ENCODE peak calls at places on chromosomes 6 and 20, in ten cellular contexts. One of them, this sample, is unnamed.

GRCh38 chr20:23114018-23114417 is 27.9 kb upstream of the CD93 start:
- DNase-seq in transverse colon: no peak
- DNase-seq in A549: no peak
- DNase-seq in fibroblast of pulmonary artery: peak; percentile 50
- DNase-seq in foreskin fibroblast: no peak
- DNase-seq in cardiac fibroblast: no peak
- DNase-seq in dorsolateral prefrontal cortex: peak; percentile 44
- DNase-seq in IMR-90: no peak
- DNase-seq in AG04449: no peak
- DNase-seq in mucosa of descending colon: no peak
- DNase-seq in this sample: no peak

GRCh38 chr6:37862992-37863391 is 43.5 kb downstream of the ZFAND3 start:
- DNase-seq in AG04449: no peak
- DNase-seq in transverse colon: no peak
- DNase-seq in fibroblast of pulmonary artery: peak; percentile 25
- DNase-seq in mucosa of descending colon: no peak
- DNase-seq in dorsolateral prefrontal cortex: no peak
- DNase-seq in foreskin fibroblast: no peak
- DNase-seq in cardiac fibroblast: peak; percentile 44
- DNase-seq in A549: peak; percentile 4
- DNase-seq in IMR-90: peak; percentile 38
- DNase-seq in this sample: no peak

GRCh38 chr6:32885698-32886286 is 31.8 kb downstream of the PSMB9 start:
- DNase-seq in A549: peak; percentile 66
- DNase-seq in dorsolateral prefrontal cortex: no peak
- DNase-seq in mucosa of descending colon: no peak
- DNase-seq in cardiac fibroblast: peak; percentile 91
- DNase-seq in foreskin fibroblast: peak; percentile 45
- DNase-seq in fibroblast of pulmonary artery: peak; percentile 88
- DNase-seq in AG04449: no peak
- DNase-seq in IMR-90: peak; percentile 81
- DNase-seq in transverse colon: no peak
- DNase-seq in this sample: no peak

GRCh38 chr20:14951707-14952106 is 614.3 kb upstream of the FLRT3 start:
- DNase-seq in transverse colon: no peak
- DNase-seq in IMR-90: no peak
- DNase-seq in mucosa of descending colon: no peak
- DNase-seq in A549: peak; percentile 73
- DNase-seq in foreskin fibroblast: peak; percentile 61
- DNase-seq in cardiac fibroblast: no peak
- DNase-seq in fibroblast of pulmonary artery: peak; percentile 68
- DNase-seq in dorsolateral prefrontal cortex: no peak
- DNase-seq in AG04449: peak; percentile 17
- DNase-seq in this sample: no peak

GRCh38 chr6:111533087-111533784 is 50.2 kb upstream of the REV3L start:
- DNase-seq in foreskin fibroblast: no peak
- DNase-seq in fibroblast of pulmonary artery: no peak
- DNase-seq in AG04449: no peak
- DNase-seq in A549: no peak
- DNase-seq in dorsolateral prefrontal cortex: no peak
- DNase-seq in mucosa of descending colon: no peak
- DNase-seq in transverse colon: no peak
- DNase-seq in cardiac fibroblast: no peak
- DNase-seq in IMR-90: no peak
- DNase-seq in this sample: no peak

GRCh38 chr20:33437141-33437911 is 6.2 kb downstream of the SNTA1 start:
- DNase-seq in fibroblast of pulmonary artery: peak; percentile 65
- DNase-seq in transverse colon: no peak
- DNase-seq in mucosa of descending colon: no peak
- DNase-seq in A549: no peak
- DNase-seq in dorsolateral prefrontal cortex: peak; percentile 53
- DNase-seq in AG04449: no peak
- DNase-seq in foreskin fibroblast: no peak
- DNase-seq in IMR-90: peak; percentile 44
- DNase-seq in cardiac fibroblast: peak; percentile 62
- DNase-seq in this sample: no peak

GRCh38 chr6:107304421-107305025 is 154.8 kb downstream of the PDSS2 start:
- DNase-seq in dorsolateral prefrontal cortex: no peak
- DNase-seq in fibroblast of pulmonary artery: no peak
- DNase-seq in mucosa of descending colon: no peak
- DNase-seq in transverse colon: no peak
- DNase-seq in AG04449: no peak
- DNase-seq in IMR-90: peak; percentile 44
- DNase-seq in A549: no peak
- DNase-seq in cardiac fibroblast: peak; percentile 40
- DNase-seq in foreskin fibroblast: no peak
- DNase-seq in this sample: no peak

GRCh38 chr6:38789256-38789655 is 74.1 kb downstream of the DNAH8 start:
- DNase-seq in cardiac fibroblast: no peak
- DNase-seq in AG04449: no peak
- DNase-seq in foreskin fibroblast: no peak
- DNase-seq in transverse colon: no peak
- DNase-seq in A549: no peak
- DNase-seq in mucosa of descending colon: no peak
- DNase-seq in IMR-90: no peak
- DNase-seq in dorsolateral prefrontal cortex: no peak
- DNase-seq in fibroblast of pulmonary artery: no peak
- DNase-seq in this sample: no peak

GRCh38 chr6:87384449-87384848 is 23.3 kb upstream of the CFAP206 start:
- DNase-seq in AG04449: no peak
- DNase-seq in fibroblast of pulmonary artery: no peak
- DNase-seq in IMR-90: no peak
- DNase-seq in dorsolateral prefrontal cortex: no peak
- DNase-seq in cardiac fibroblast: no peak
- DNase-seq in mucosa of descending colon: no peak
- DNase-seq in foreskin fibroblast: no peak
- DNase-seq in transverse colon: no peak
- DNase-seq in A549: no peak
- DNase-seq in this sample: no peak

GRCh38 chr6:101722991-101723579 is 329.6 kb downstream of the GRIK2 start:
- DNase-seq in dorsolateral prefrontal cortex: no peak
- DNase-seq in transverse colon: no peak
- DNase-seq in A549: peak; percentile 28
- DNase-seq in AG04449: peak; percentile 88
- DNase-seq in mucosa of descending colon: no peak
- DNase-seq in foreskin fibroblast: peak; percentile 81
- DNase-seq in IMR-90: peak; percentile 98
- DNase-seq in fibroblast of pulmonary artery: peak; percentile 95
- DNase-seq in cardiac fibroblast: peak; percentile 91
- DNase-seq in this sample: no peak

GRCh38 chr6:39228992-39229767 is at the start of gene KCNK5:
- DNase-seq in transverse colon: peak; percentile 90
- DNase-seq in A549: peak; percentile 70
- DNase-seq in foreskin fibroblast: peak; percentile 21
- DNase-seq in IMR-90: peak; percentile 2
- DNase-seq in cardiac fibroblast: peak; percentile 3
- DNase-seq in mucosa of descending colon: peak; percentile 94
- DNase-seq in AG04449: no peak
- DNase-seq in dorsolateral prefrontal cortex: peak; percentile 64
- DNase-seq in fibroblast of pulmonary artery: peak; percentile 22
- DNase-seq in this sample: no peak

GRCh38 chr6:127851197-127851596 is 49.7 kb downstream of the THEMIS start:
- DNase-seq in fibroblast of pulmonary artery: peak; percentile 10
- DNase-seq in A549: no peak
- DNase-seq in dorsolateral prefrontal cortex: no peak
- DNase-seq in AG04449: peak; percentile 65
- DNase-seq in IMR-90: peak; percentile 26
- DNase-seq in mucosa of descending colon: no peak
- DNase-seq in foreskin fibroblast: no peak
- DNase-seq in cardiac fibroblast: peak; percentile 55
- DNase-seq in transverse colon: no peak
- DNase-seq in this sample: no peak

GRCh38 chr20:53708129-53708968 is 114.7 kb upstream of the ZNF217 start:
- DNase-seq in AG04449: no peak
- DNase-seq in transverse colon: no peak
- DNase-seq in dorsolateral prefrontal cortex: no peak
- DNase-seq in foreskin fibroblast: peak; percentile 68
- DNase-seq in IMR-90: peak; percentile 85
- DNase-seq in fibroblast of pulmonary artery: no peak
- DNase-seq in cardiac fibroblast: peak; percentile 27
- DNase-seq in mucosa of descending colon: no peak
- DNase-seq in A549: no peak
- DNase-seq in this sample: no peak

DNA sequence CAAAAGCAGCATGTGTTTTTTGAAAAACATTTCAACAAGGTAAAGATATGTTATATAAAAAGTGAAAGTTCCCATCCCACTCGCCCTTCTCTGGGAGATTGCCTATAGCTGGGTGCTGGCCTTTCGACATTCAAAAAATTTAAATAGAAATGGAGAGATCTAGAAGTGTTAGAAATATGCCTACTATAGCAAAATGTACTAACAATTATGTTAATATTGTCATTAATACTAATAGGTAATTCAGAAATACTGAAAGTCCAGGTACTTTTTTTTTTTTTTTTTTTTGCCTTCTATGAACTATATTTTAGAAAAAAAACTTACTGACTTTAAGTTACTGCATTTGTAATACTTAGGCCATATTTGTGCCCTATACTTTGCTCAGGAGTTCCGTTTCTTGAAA is 87.1 kb downstream of the SESN1 start:
- DNase-seq in foreskin fibroblast: no peak
- DNase-seq in IMR-90: no peak
- DNase-seq in mucosa of descending colon: no peak
- DNase-seq in AG04449: no peak
- DNase-seq in dorsolateral prefrontal cortex: no peak
- DNase-seq in transverse colon: no peak
- DNase-seq in fibroblast of pulmonary artery: no peak
- DNase-seq in A549: no peak
- DNase-seq in cardiac fibroblast: no peak
- DNase-seq in this sample: no peak
- H3K4me3 ChIP-seq in foreskin fibroblast: peak overlapping the region; percentile 96
- H3K4me3 ChIP-seq in IMR-90: peak overlapping the region; percentile 91
- H3K4me3 ChIP-seq in mucosa of descending colon: no peak overlapping the region
- H3K4me3 ChIP-seq in AG04449: no peak overlapping the region
- H3K4me3 ChIP-seq in dorsolateral prefrontal cortex: peak overlapping the region; percentile 93
- H3K4me3 ChIP-seq in transverse colon: peak overlapping the region; percentile 98
- H3K4me3 ChIP-seq in fibroblast of pulmonary artery: peak overlapping the region; percentile 75
- H3K4me3 ChIP-seq in A549: no peak overlapping the region
- H3K4me3 ChIP-seq in cardiac fibroblast: peak overlapping the region; percentile 75
- H3K4me3 ChIP-seq in this sample: peak overlapping the region; percentile 80

GRCh38 chr6:30130887-30131862 is 4.8 kb upstream of the TRIM40 start:
- DNase-seq in mucosa of descending colon: no peak
- DNase-seq in foreskin fibroblast: peak; percentile 79
- DNase-seq in A549: peak; percentile 84
- DNase-seq in cardiac fibroblast: peak; percentile 87
- DNase-seq in AG04449: peak; percentile 51
- DNase-seq in fibroblast of pulmonary artery: peak; percentile 88
- DNase-seq in IMR-90: peak; percentile 85
- DNase-seq in transverse colon: peak; percentile 73
- DNase-seq in dorsolateral prefrontal cortex: no peak
- DNase-seq in this sample: peak; percentile 79
- TF ChIP-seq CTCF in mucosa of descending colon: peak; percentile 92
- TF ChIP-seq CTCF in foreskin fibroblast: peak; percentile 100
- TF ChIP-seq CTCF in A549: peak; percentile 95
- TF ChIP-seq CTCF in cardiac fibroblast: peak; percentile 100
- TF ChIP-seq CTCF in AG04449: peak; percentile 98
- TF ChIP-seq CTCF in fibroblast of pulmonary artery: peak; percentile 100
- TF ChIP-seq CTCF in IMR-90: peak; percentile 99
- TF ChIP-seq CTCF in transverse colon: peak; percentile 99
- TF ChIP-seq CTCF in dorsolateral prefrontal cortex: peak; percentile 98
- TF ChIP-seq CTCF in this sample: peak; percentile 100

GRCh38 chr20:39988991-39989390 is 700.0 kb downstream of the MAFB start:
- DNase-seq in fibroblast of pulmonary artery: no peak
- DNase-seq in dorsolateral prefrontal cortex: no peak
- DNase-seq in transverse colon: no peak
- DNase-seq in foreskin fibroblast: no peak
- DNase-seq in AG04449: no peak
- DNase-seq in mucosa of descending colon: no peak
- DNase-seq in IMR-90: no peak
- DNase-seq in cardiac fibroblast: no peak
- DNase-seq in A549: no peak
- DNase-seq in this sample: no peak

GRCh38 chr20:39985276-39985675 is 703.8 kb downstream of the MAFB start:
- DNase-seq in fibroblast of pulmonary artery: no peak
- DNase-seq in cardiac fibroblast: no peak
- DNase-seq in foreskin fibroblast: no peak
- DNase-seq in A549: no peak
- DNase-seq in mucosa of descending colon: no peak
- DNase-seq in AG04449: no peak
- DNase-seq in IMR-90: no peak
- DNase-seq in transverse colon: no peak
- DNase-seq in dorsolateral prefrontal cortex: no peak
- DNase-seq in this sample: no peak

GRCh38 chr20:39986231-39986904 is 702.7 kb downstream of the MAFB start:
- DNase-seq in AG04449: peak; percentile 21
- DNase-seq in A549: peak; percentile 3
- DNase-seq in foreskin fibroblast: peak; percentile 27
- DNase-seq in dorsolateral prefrontal cortex: no peak
- DNase-seq in transverse colon: peak; percentile 15
- DNase-seq in mucosa of descending colon: peak; percentile 23
- DNase-seq in IMR-90: peak; percentile 28
- DNase-seq in cardiac fibroblast: peak; percentile 27
- DNase-seq in fibroblast of pulmonary artery: peak; percentile 12
- DNase-seq in this sample: no peak

GRCh38 chr20:39993737-39994136 is 695.3 kb downstream of the MAFB start:
- DNase-seq in cardiac fibroblast: no peak
- DNase-seq in transverse colon: no peak
- DNase-seq in dorsolateral prefrontal cortex: no peak
- DNase-seq in foreskin fibroblast: no peak
- DNase-seq in fibroblast of pulmonary artery: no peak
- DNase-seq in AG04449: no peak
- DNase-seq in A549: no peak
- DNase-seq in mucosa of descending colon: no peak
- DNase-seq in IMR-90: no peak
- DNase-seq in this sample: no peak

DNA sequence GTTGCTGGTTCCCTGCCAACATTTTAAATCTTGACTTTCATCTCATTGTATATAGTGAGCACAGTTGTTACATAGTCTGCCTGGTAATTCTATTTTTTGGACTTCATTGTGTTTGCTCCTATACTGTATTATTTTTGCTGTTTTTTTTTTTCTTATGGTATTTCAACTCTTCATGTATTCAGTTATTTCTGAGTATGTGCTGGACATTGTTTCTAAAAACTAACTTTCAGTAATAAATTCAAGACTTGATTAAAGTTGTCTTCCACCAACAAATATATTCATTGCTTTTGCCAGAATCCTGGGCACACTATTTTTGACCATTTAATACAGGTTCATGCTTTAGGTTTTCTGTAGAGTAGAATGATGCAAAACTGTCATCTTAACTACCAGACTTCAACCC is 698.3 kb downstream of the MAFB start:
- DNase-seq in mucosa of descending colon: no peak
- DNase-seq in dorsolateral prefrontal cortex: no peak
- DNase-seq in transverse colon: no peak
- DNase-seq in cardiac fibroblast: no peak
- DNase-seq in AG04449: no peak
- DNase-seq in IMR-90: no peak
- DNase-seq in fibroblast of pulmonary artery: no peak
- DNase-seq in foreskin fibroblast: no peak
- DNase-seq in A549: no peak
- DNase-seq in this sample: no peak
- H3K4me3 ChIP-seq in mucosa of descending colon: no peak overlapping the region
- H3K4me3 ChIP-seq in dorsolateral prefrontal cortex: no peak overlapping the region
- H3K4me3 ChIP-seq in transverse colon: no peak overlapping the region
- H3K4me3 ChIP-seq in cardiac fibroblast: no peak overlapping the region
- H3K4me3 ChIP-seq in AG04449: no peak overlapping the region
- H3K4me3 ChIP-seq in IMR-90: no peak overlapping the region
- H3K4me3 ChIP-seq in fibroblast of pulmonary artery: no peak overlapping the region
- H3K4me3 ChIP-seq in foreskin fibroblast: no peak overlapping the region
- H3K4me3 ChIP-seq in A549: no peak overlapping the region
- H3K4me3 ChIP-seq in this sample: no peak overlapping the region

DNA sequence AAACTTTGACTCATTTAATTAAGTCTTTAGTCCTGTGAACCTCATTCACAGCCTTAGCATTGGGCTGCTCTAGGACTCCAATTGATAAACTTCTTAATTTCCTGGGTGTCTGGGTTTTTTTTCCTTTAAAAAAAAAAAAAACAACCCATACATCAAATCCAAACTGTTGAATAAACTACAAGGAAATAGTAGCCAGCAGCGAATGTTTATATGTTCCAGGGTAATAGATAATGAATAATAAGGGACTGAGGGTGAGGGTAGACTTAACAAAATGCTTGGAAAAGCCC is 563.5 kb upstream of the AGPAT4 start:
- DNase-seq in mucosa of descending colon: no peak
- DNase-seq in transverse colon: no peak
- DNase-seq in A549: no peak
- DNase-seq in cardiac fibroblast: no peak
- DNase-seq in IMR-90: no peak
- DNase-seq in dorsolateral prefrontal cortex: no peak
- DNase-seq in foreskin fibroblast: no peak
- DNase-seq in AG04449: no peak
- DNase-seq in fibroblast of pulmonary artery: no peak
- DNase-seq in this sample: no peak
- TF ChIP-seq CTCF in mucosa of descending colon: no peak
- TF ChIP-seq CTCF in transverse colon: no peak
- TF ChIP-seq CTCF in A549: no peak
- TF ChIP-seq CTCF in cardiac fibroblast: no peak
- TF ChIP-seq CTCF in IMR-90: no peak
- TF ChIP-seq CTCF in dorsolateral prefrontal cortex: no peak
- TF ChIP-seq CTCF in foreskin fibroblast: no peak
- TF ChIP-seq CTCF in AG04449: no peak
- TF ChIP-seq CTCF in fibroblast of pulmonary artery: no peak
- TF ChIP-seq CTCF in this sample: no peak

This sample was measured in WERI-Rb-1.